ENCODE peak calls at places on chromosomes 11 and 22, in six cellular contexts. F, W, D, X, C and V are unnamed samples.
A peak's percentile ranks its signal among the peaks of the same experiment; 100 is the strongest.

GRCh38 chr22:25903294-25903693 is 161.3 kb downstream of the MYO18B start:
- DNase-seq in C (no peak), X (no peak), W (no peak), D (no peak), F (no peak), V (no peak)

GRCh38 chr11:45756384-45757010 is 48.5 kb upstream of the SLC35C1 start:
- DNase-seq in W (no peak), C (no peak), X (no peak), D (no peak), F (no peak), V (no peak)

GRCh38 chr11:74179234-74180126 is 8.4 kb downstream of the PPME1 start:
- DNase-seq in D (no peak), C (no peak), F (peak; percentile 7), X (no peak), W (peak; percentile 41), V (no peak)

GRCh38 chr11:10824888-10825287 is 16.2 kb upstream of the EIF4G2 start:
- DNase-seq in C (no peak), X (no peak), W (no peak), F (no peak), D (no peak), V (no peak)

GRCh38 chr11:1032310-1032891 is 4.1 kb downstream of the MUC6 start:
- DNase-seq in W (no peak), X (no peak), D (no peak), F (no peak), C (no peak), V (no peak)

GRCh38 chr11:316031-316701 is 2.3 kb downstream of the IFITM1 start:
- DNase-seq in W (no peak), C (no peak), D (no peak), F (no peak), X (no peak), V (no peak)

GRCh38 chr22:31162015-31162765 is 2.2 kb downstream of the RNF185 start:
- DNase-seq in D (no peak), F (peak; percentile 41), W (no peak), C (no peak), X (no peak), V (no peak)

GRCh38 chr11:43515090-43515489 is 156.4 kb downstream of the TTC17 start:
- DNase-seq in D (no peak), F (no peak), C (no peak), X (no peak), W (no peak), V (no peak)

GRCh38 chr11:28659716-28660348 is 551.6 kb downstream of the METTL15 start:
- DNase-seq in D (no peak), W (peak; percentile 60), X (no peak), C (no peak), F (peak; percentile 42), V (no peak)

GRCh38 chr11:17887779-17888178 is 125.1 kb downstream of the SERGEF start:
- DNase-seq in X (no peak), W (no peak), C (no peak), F (no peak), D (no peak), V (no peak)

GRCh38 chr11:45930031-45930794 is 7.8 kb downstream of the LARGE2 start:
- DNase-seq in X (no peak), W (no peak), C (no peak), D (no peak), F (no peak), V (no peak)

GRCh38 chr11:79352304-79352703 is 88.5 kb downstream of the TENM4 start:
- DNase-seq in C (no peak), D (no peak), W (no peak), F (no peak), X (no peak), V (no peak)

GRCh38 chr11:113274708-113275582 is 39.4 kb upstream of the TTC12 start:
- DNase-seq in W (no peak), X (no peak), C (no peak), F (no peak), D (no peak), V (no peak)

DNA sequence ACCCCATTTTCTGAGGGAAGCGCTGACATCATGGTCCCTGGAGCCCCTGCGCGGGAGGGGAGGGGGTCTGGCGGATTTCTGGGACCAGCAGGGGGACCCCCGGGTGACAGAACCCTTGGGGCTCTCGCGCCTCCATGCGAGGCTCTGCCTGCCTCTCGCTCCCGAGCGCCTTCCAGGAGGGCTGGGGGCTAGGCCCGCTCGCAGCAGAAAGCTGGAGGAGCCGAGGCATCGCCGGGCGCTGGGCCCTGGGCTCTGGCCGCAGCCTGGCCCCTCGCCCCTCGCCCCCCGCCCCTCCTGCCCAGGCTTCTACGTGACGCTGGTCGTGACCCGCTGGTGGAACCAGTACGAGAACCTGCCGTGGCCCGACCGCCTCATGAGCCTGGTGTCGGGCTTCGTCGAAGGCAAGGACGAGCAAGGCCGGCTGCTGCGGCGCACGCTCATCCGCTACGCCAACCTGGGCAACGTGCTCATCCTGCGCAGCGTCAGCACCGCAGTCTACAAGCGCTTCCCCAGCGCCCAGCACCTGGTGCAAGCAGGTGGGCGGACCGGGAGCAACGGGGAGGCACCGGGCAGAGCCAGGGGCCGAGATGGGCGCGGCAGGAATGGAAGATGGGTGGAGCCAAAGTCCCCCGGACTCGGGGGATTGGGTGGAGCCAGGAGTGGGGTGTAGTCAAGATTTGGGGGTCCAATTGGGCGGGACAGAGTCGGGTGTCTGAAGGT is 5.4 kb downstream of the BEST1 start:
- DNase-seq in F (no peak), W (no peak), D (peak; percentile 45), X (no peak), C (no peak), V (no peak)
- H3K4me3 ChIP-seq in F (peak overlapping the region; percentile 83), W (peak overlapping the region; percentile 10), D (peak overlapping the region; percentile 63), X (peak overlapping the region; percentile 37), C (peak overlapping the region; percentile 37), V (no peak overlapping the region)

DNA sequence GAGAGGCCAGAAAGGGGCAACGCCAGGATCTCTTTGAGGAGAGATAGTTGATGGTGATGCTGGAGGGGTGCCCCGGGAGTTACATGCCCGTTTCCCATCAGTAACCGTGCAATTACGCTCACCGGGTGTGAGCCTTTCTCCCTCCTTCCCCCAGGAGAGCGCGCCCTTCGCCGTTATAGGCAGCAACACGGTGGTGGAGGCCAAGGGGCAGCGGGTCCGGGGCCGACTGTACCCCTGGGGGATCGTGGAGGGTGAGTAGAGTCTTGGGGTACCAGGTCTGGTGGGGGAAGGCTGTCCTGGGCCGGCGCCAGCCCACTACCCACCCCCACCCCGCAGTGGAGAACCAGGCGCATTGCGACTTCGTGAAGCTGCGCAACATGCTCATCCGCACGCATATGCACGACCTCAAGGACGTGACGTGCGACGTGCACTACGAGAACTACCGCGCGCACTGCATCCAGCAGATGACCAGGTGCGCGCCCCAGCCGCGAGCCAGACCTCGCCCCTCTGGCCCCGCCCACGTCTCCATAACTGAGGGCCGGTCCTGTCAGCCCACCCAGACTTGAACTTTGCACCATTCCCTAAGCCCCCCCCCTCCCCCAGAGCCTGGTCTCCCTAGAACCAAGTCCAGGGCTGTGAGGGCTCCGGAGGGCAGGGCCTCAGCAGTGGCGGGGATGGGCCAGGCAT is 1.7 kb upstream of the GP1BB start:
- DNase-seq in C (no peak), D (no peak), X (no peak), W (no peak), F (no peak), V (no peak)
- H3K4me3 ChIP-seq in C (no peak overlapping the region), D (no peak overlapping the region), X (no peak overlapping the region), W (no peak overlapping the region), F (no peak overlapping the region), V (no peak overlapping the region)

GRCh38 chr22:39910875-39911601 is 10.2 kb downstream of the GRAP2 start:
- DNase-seq in C (no peak), W (no peak), F (no peak), D (no peak), X (no peak), V (no peak)
- H3K4me3 ChIP-seq in C (no peak overlapping the region), W (no peak overlapping the region), F (no peak overlapping the region), D (no peak overlapping the region), X (no peak overlapping the region), V (no peak overlapping the region)

GRCh38 chr22:50656122-50657070 is 16.2 kb upstream of the SHANK3 start:
- DNase-seq in W (peak; percentile 61), X (no peak), C (no peak), F (peak; percentile 38), D (peak; percentile 37), V (peak; percentile 43)
- H3K4me3 ChIP-seq in W (no peak overlapping the region), X (no peak overlapping the region), C (no peak overlapping the region), F (no peak overlapping the region), D (no peak overlapping the region), V (no peak overlapping the region)

GRCh38 chr22:20615533-20616450 is 108.4 kb downstream of the MED15 start:
- DNase-seq in D (no peak), C (no peak), F (no peak), X (no peak), W (no peak), V (no peak)

GRCh38 chr22:20619042-20619892 is 111.9 kb downstream of the MED15 start:
- DNase-seq in X (no peak), D (no peak), F (no peak), W (no peak), C (no peak), V (no peak)

GRCh38 chr22:20618488-20618887 is 111.1 kb downstream of the MED15 start:
- DNase-seq in X (no peak), F (no peak), C (no peak), W (no peak), D (no peak), V (no peak)

GRCh38 chr22:20615021-20615420 is 107.6 kb downstream of the MED15 start:
- DNase-seq in D (no peak), X (no peak), W (no peak), C (no peak), F (no peak), V (no peak)

DNA sequence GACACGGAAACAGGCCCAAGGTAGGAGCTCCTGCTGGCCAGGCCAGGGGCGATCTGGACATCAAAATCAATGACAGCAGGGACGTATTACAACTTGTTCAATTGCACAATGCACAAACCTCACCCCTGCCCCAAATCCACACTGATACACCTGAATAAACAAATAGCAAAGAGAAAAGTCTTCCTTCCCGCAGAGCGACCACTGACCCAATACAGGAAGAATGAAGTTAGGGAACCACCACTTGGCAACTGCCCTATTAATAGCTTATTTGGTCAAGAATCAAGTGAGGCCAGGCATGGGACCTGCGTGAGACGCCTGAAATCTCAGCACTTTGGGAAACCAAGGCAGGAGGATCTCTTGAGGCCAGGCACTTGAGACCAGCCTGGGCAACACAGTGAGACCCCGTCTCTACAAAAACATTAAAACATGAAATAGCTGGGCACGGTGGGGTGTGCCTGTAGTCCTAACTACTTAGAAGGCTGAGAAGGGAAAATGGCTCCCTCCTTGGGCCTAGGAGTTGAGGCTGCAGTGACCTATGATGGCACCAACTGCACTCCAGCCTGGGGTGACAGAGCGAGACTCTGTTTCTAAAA is 109.1 kb downstream of the MED15 start:
- DNase-seq in X (no peak), C (no peak), W (no peak), F (no peak), D (no peak), V (no peak)
- H3K4me3 ChIP-seq in X (no peak overlapping the region), C (no peak overlapping the region), W (no peak overlapping the region), F (no peak overlapping the region), D (no peak overlapping the region), V (no peak overlapping the region)